ENCODE peak calls at places on chromosomes 16 and 17, in four cellular contexts. One of them, this sample, is unnamed.

GRCh38 chr16:67530013-67530939 is 1.6 kb downstream of the RIPOR1 start:
- DNase-seq in GM12865: no peak
- DNase-seq in nephron progenitor cell: peak
- DNase-seq in AG04450: no peak
- DNase-seq in this sample: peak

GRCh38 chr16:50916040-50916439 is 174.2 kb downstream of the CYLD start:
- DNase-seq in GM12865: no peak
- DNase-seq in nephron progenitor cell: no peak
- DNase-seq in AG04450: no peak
- DNase-seq in this sample: no peak

GRCh38 chr17:68777856-68778694 is 176.9 kb upstream of the FAM20A start:
- DNase-seq in GM12865: no peak
- DNase-seq in nephron progenitor cell: no peak
- DNase-seq in AG04450: no peak
- DNase-seq in this sample: no peak

GRCh38 chr16:86914850-86915717 is 336.7 kb downstream of the FOXL1 start:
- DNase-seq in GM12865: no peak
- DNase-seq in nephron progenitor cell: no peak
- DNase-seq in AG04450: no peak
- DNase-seq in this sample: no peak

GRCh38 chr17:80981062-80981902 is 10.4 kb upstream of the CHMP6 start:
- DNase-seq in GM12865: peak
- DNase-seq in nephron progenitor cell: peak
- DNase-seq in AG04450: no peak
- DNase-seq in this sample: peak

GRCh38 chr17:41777157-41777578 is 9.3 kb downstream of the JUP start:
- DNase-seq in GM12865: no peak
- DNase-seq in nephron progenitor cell: peak
- DNase-seq in AG04450: no peak
- DNase-seq in this sample: no peak

GRCh38 chr17:41186872-41187271 is 2.2 kb upstream of the KRTAP4-1 start:
- DNase-seq in GM12865: no peak
- DNase-seq in nephron progenitor cell: no peak
- DNase-seq in AG04450: no peak
- DNase-seq in this sample: no peak

GRCh38 chr16:57945740-57946138 is 25.2 kb downstream of the CNGB1 start:
- DNase-seq in GM12865: no peak
- DNase-seq in nephron progenitor cell: no peak
- DNase-seq in AG04450: no peak
- DNase-seq in this sample: no peak

GRCh38 chr17:70242781-70243437 is 73.6 kb downstream of the KCNJ2 start:
- DNase-seq in GM12865: no peak
- DNase-seq in nephron progenitor cell: no peak
- DNase-seq in AG04450: no peak
- DNase-seq in this sample: no peak

GRCh38 chr17:80246726-80247125 is 13.9 kb upstream of the RNF213 start:
- DNase-seq in GM12865: no peak
- DNase-seq in nephron progenitor cell: no peak
- DNase-seq in AG04450: no peak
- DNase-seq in this sample: no peak

GRCh38 chr17:79969906-79970305 is 65.8 kb downstream of the TBC1D16 start:
- DNase-seq in GM12865: no peak
- DNase-seq in nephron progenitor cell: no peak
- DNase-seq in AG04450: no peak
- DNase-seq in this sample: no peak

GRCh38 chr17:64020068-64020766 is at the start of gene ICAM2:
- DNase-seq in GM12865: peak
- DNase-seq in nephron progenitor cell: no peak
- DNase-seq in AG04450: no peak
- DNase-seq in this sample: peak

GRCh38 chr16:15539197-15539596 is 103.8 kb downstream of the MARF1 start:
- DNase-seq in GM12865: peak
- DNase-seq in nephron progenitor cell: peak
- DNase-seq in AG04450: no peak
- DNase-seq in this sample: no peak
- TF ChIP-seq CTCF in GM12865: no peak
- TF ChIP-seq CTCF in nephron progenitor cell: no peak
- TF ChIP-seq CTCF in AG04450: no peak
- TF ChIP-seq CTCF in this sample: no peak

GRCh38 chr16:1433263-1433560 is 2.3 kb downstream of the PERCC1 start:
- DNase-seq in GM12865: no peak
- DNase-seq in nephron progenitor cell: no peak
- DNase-seq in AG04450: no peak
- DNase-seq in this sample: no peak

GRCh38 chr16:1436731-1437355 is 6.0 kb downstream of the PERCC1 start:
- DNase-seq in GM12865: no peak
- DNase-seq in nephron progenitor cell: no peak
- DNase-seq in AG04450: no peak
- DNase-seq in this sample: no peak

GRCh38 chr16:1435921-1436697 is 5.2 kb downstream of the PERCC1 start:
- DNase-seq in GM12865: no peak
- DNase-seq in nephron progenitor cell: no peak
- DNase-seq in AG04450: no peak
- DNase-seq in this sample: no peak

GRCh38 chr16:1433756-1434155 is 2.9 kb downstream of the PERCC1 start:
- DNase-seq in GM12865: no peak
- DNase-seq in nephron progenitor cell: no peak
- DNase-seq in AG04450: no peak
- DNase-seq in this sample: no peak

GRCh38 chr16:1434644-1435592 is 4.0 kb downstream of the PERCC1 start:
- DNase-seq in GM12865: no peak
- DNase-seq in nephron progenitor cell: no peak
- DNase-seq in AG04450: no peak
- DNase-seq in this sample: no peak
- TF ChIP-seq CTCF in GM12865: no peak
- TF ChIP-seq CTCF in nephron progenitor cell: no peak
- TF ChIP-seq CTCF in AG04450: no peak
- TF ChIP-seq CTCF in this sample: no peak

GRCh38 chr17:15436399-15437369 is 30.7 kb downstream of the CDRT4 start:
- DNase-seq in GM12865: peak
- DNase-seq in nephron progenitor cell: no peak
- DNase-seq in AG04450: peak
- DNase-seq in this sample: no peak
- TF ChIP-seq CTCF in GM12865: no peak
- TF ChIP-seq CTCF in nephron progenitor cell: no peak
- TF ChIP-seq CTCF in AG04450: peak
- TF ChIP-seq CTCF in this sample: no peak

DNA sequence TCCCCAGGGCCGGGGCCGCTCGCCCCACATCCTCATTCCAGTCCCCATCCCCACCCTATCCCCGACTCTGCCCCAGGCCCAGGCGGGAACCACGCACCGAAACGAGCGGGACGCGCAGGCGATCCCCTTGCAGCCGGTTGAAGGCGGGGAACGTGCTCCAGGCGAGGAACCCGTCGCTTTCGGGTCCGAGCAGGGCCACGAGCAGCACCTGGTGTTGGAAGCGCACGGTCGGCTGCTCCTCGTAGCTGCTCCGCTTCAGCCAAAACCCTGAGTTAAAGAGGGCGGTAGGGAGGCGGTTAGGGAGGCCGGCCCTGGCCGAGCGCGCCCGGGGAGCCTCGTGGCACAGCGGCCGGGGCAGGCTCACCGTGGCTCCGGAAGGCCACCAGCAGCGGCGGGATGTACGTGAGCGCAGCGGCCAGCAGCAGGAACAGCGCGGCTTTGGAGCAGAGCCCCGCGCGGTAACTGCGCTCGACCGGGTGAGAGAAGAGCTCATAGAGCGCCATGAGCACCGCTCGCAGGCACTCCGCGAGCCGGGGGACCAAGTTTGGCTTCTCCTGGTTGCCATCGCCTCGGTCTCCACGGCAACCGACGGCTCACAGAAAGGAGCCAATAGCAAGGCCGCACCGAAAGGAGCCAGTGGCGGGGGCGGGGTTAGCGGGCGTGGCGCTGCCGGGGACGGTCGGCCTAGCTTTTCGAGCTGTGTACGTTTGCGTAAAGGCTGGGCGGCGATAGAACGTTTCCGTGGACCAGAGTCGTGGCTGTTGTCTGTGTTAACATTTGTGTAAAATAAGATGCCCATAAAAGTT is at the start of gene TMEM231:
- DNase-seq in GM12865: peak
- DNase-seq in nephron progenitor cell: peak
- DNase-seq in AG04450: peak
- DNase-seq in this sample: peak
- TF ChIP-seq CTCF in GM12865: peak
- TF ChIP-seq CTCF in nephron progenitor cell: no peak
- TF ChIP-seq CTCF in AG04450: peak
- TF ChIP-seq CTCF in this sample: no peak